ENCODE peak calls at places on chromosome 3, in four cellular contexts. F is K562, I is HepG2, X is GM12878. A is an unnamed sample.

GRCh38 chr3:111326144-111326995 is 215.6 kb upstream of the CD96 start:
- DNase-seq in F (no peak), I (no peak), X (no peak), A (no peak)

GRCh38 chr3:43866529-43867353 is 176.0 kb downstream of the ABHD5 start:
- DNase-seq in X (no peak), F (no peak), I (no peak), A (no peak)

GRCh38 chr3:71725279-71725991 is at the start of gene EIF4E3:
- DNase-seq in X (no peak), I (no peak), F (peak), A (no peak)

GRCh38 chr3:163785693-163786092 is 1292.6 kb downstream of the SI start:
- DNase-seq in X (no peak), I (no peak), F (no peak), A (no peak)

GRCh38 chr3:54957711-54958110 is 29.9 kb upstream of the LRTM1 start:
- DNase-seq in X (no peak), F (no peak), I (no peak), A (no peak)

GRCh38 chr3:122514123-122515019 is at the start of gene KPNA1:
- DNase-seq in F (peak), X (peak), I (peak), A (no peak)

GRCh38 chr3:114408763-114409162 is 114.9 kb downstream of the TIGIT start:
- DNase-seq in X (no peak), F (no peak), I (no peak), A (no peak)

GRCh38 chr3:34132069-34132677 is 333.7 kb downstream of the PDCD6IP start:
- DNase-seq in I (no peak), F (no peak), X (no peak), A (no peak)

GRCh38 chr3:140630866-140631265 is 47.0 kb upstream of the TRIM42 start:
- DNase-seq in X (no peak), F (no peak), I (no peak), A (no peak)

GRCh38 chr3:123137001-123137400 is 64.7 kb upstream of the SEC22A start:
- DNase-seq in F (no peak), X (no peak), I (no peak), A (no peak)

GRCh38 chr3:139313921-139314320 is 29.9 kb upstream of the MRPS22 start:
- DNase-seq in X (no peak), I (no peak), F (no peak), A (no peak)

GRCh38 chr3:27840807-27841594 is 118.9 kb upstream of the EOMES start:
- DNase-seq in F (no peak), X (no peak), I (no peak), A (no peak)

GRCh38 chr3:43363621-43364266 is 77.4 kb downstream of the SNRK start:
- DNase-seq in I (no peak), X (no peak), F (no peak), A (no peak)

GRCh38 chr3:40043444-40043755 is 234.0 kb downstream of the MYRIP start:
- DNase-seq in F (no peak), X (no peak), I (no peak), A (no peak)

GRCh38 chr3:189393598-189393997 is 221.8 kb downstream of the TPRG1 start:
- DNase-seq in F (no peak), X (no peak), I (no peak), A (no peak)

GRCh38 chr3:196501316-196502064 is 2.1 kb downstream of the RNF168 start:
- DNase-seq in X (no peak), F (no peak), I (no peak), A (no peak)

GRCh38 chr3:159872374-159873109 is 116.1 kb upstream of the IL12A start:
- DNase-seq in I (no peak), X (no peak), F (no peak), A (no peak)

GRCh38 chr3:2655229-2655701 is 454.9 kb downstream of the IL5RA start:
- DNase-seq in F (no peak), I (no peak), X (peak), A (no peak)

GRCh38 chr3:156525808-156526207 is 29.1 kb downstream of the SSR3 start:
- DNase-seq in F (no peak), I (no peak), X (no peak), A (no peak)

GRCh38 chr3:169857811-169858210 is 11.9 kb downstream of the LRRC31 start:
- DNase-seq in F (no peak), I (no peak), X (no peak), A (no peak)

GRCh38 chr3:194690501-194691372 is 5.1 kb downstream of the FAM43A start:
- DNase-seq in X (no peak), I (peak), F (no peak), A (no peak)

GRCh38 chr3:75294124-75294523 is 370.0 kb upstream of the FRG2C start:
- DNase-seq in I (peak), F (peak), X (no peak), A (peak)

GRCh38 chr3:192917258-192917507 is 473 bp downstream of the MB21D2 start:
- DNase-seq in F (no peak), I (no peak), X (no peak), A (no peak)

GRCh38 chr3:11602441-11602840 is 41.3 kb downstream of the VGLL4 start:
- DNase-seq in F (no peak), X (no peak), I (no peak), A (no peak)

GRCh38 chr3:11600501-11601282 is 43.0 kb downstream of the VGLL4 start:
- DNase-seq in X (no peak), F (no peak), I (peak), A (no peak)

GRCh38 chr3:11603628-11604027 is 40.1 kb downstream of the VGLL4 start:
- DNase-seq in I (no peak), X (no peak), F (no peak), A (no peak)

GRCh38 chr3:11602886-11603285 is 40.8 kb downstream of the VGLL4 start:
- DNase-seq in I (no peak), F (no peak), X (no peak), A (no peak)

GRCh38 chr3:11601446-11602241 is 42.1 kb downstream of the VGLL4 start:
- DNase-seq in I (no peak), F (no peak), X (peak), A (no peak)
- TF ChIP-seq HDAC6 in I (no peak), F (no peak), X (no peak), A (no peak)

GRCh38 chr3:48157950-48158376 is 30.3 kb downstream of the CDC25A start:
- DNase-seq in I (peak), X (no peak), F (peak), A (peak)
- TF ChIP-seq HDAC6 in I (no peak), X (no peak), F (no peak), A (no peak)

DNA sequence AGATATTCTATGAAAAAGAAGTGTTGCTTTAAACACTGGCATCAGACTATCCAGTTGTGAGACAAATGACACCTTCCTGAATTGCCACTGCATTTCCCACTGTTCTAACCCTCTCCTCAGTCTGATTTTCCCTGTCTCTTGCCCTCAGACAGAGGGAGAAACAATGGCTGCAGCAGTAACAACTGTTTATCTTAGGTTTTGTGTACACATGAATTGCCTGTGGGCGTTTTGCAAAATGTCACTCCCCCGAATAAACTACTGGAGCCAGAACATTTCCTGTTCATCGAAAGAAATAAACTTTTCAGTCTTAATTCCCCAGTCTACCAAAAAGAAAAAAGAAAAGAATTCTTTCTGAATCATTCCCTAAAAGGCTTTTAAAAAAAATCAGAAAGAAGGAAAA is 155.1 kb downstream of the MAGI1 start:
- DNase-seq in F (no peak), I (peak), X (no peak), A (no peak)
- TF ChIP-seq HDAC6 in F (no peak), I (no peak), X (no peak), A (no peak)

DNA sequence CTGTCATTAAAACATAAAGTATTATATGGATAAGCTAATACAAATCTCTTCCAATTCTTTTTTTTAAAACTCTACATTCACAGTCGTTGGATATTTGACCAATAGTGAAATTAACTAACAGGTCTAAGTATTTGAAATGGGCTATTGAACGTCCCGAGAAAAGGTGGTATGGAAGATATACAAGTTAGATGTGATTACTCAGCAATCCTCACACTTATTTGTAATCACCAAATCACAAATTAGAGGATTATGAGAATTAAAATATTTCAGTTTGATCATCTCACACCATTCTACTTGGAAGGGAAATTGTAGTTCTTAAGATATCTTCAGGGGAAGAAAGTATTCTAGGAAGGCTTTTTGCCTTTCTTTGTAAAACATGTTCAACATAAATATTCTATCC is 60.5 kb downstream of the GAP43 start:
- DNase-seq in F (no peak), X (no peak), I (no peak), A (no peak)
- TF ChIP-seq HDAC6 in F (no peak), X (no peak), I (no peak), A (no peak)

DNA sequence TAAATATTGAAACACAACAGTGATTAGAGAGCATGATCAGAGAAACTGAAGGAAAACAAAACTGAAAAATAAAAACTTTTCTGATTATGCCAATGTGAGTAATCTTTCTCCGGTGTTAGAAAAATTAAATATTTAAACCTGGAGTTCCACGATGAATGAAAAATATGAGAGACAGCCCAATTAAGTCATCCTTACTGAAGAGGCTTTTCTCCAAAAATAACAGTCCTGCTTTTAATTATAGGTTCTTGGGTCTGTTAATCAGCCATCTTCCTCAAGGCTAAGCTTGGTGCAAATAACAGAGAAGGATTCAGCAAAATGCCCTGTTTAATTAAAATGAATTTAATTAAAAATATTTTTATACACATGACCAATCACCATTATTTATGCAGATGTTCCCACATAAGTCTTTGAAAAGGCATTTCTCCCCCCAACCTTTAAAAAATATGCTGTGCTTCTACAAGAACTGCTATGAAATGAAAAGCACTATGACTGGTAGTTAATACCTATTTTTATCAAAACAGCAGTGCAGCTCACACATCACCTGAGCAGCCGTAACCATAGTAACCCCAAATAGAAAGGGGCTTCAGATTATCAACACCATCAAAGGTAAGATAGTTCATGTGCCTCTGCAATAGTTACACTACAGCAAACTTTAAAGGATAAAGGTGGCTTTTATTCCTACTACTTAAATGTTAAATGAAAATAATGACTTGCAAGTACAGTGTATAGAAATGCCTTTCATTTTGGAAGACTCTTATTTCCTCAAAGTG is 175.7 kb downstream of the SLC9A9 start:
- DNase-seq in X (no peak), F (no peak), I (no peak), A (no peak)
- TF ChIP-seq HDAC6 in X (no peak), F (no peak), I (no peak), A (no peak)

DNA sequence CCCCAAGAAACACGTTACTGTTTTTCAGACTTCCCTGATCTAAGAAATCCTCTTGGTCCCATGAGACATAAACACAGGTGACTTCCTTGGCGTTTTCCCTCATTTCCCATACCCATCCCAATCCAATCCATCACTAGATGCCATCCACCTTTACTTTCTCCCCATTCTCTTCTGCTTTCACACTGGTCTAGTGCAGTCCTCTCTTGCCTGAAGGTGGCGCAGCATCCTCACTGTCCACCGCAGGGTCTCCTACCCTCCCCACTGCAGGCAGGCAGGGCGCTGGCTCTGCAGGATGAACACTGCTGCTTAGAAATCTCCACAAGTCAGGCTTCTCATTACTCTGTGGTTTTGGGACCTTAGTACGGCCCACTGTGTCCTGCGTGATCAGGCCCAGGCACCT is 58.2 kb downstream of the RAB7A start:
- DNase-seq in F (peak), I (peak), X (no peak), A (peak)
- TF ChIP-seq HDAC6 in F (no peak), I (no peak), X (no peak), A (no peak)

GRCh38 chr3:46868301-46868700 is 5.1 kb upstream of the MYL3 start:
- DNase-seq in F (no peak), I (no peak), X (no peak), A (no peak)

GRCh38 chr3:46871222-46871621 is 6.3 kb upstream of the PTH1R start:
- DNase-seq in F (no peak), I (no peak), X (no peak), A (no peak)

GRCh38 chr3:46868948-46869347 is 5.7 kb upstream of the MYL3 start:
- DNase-seq in I (peak), F (no peak), X (no peak), A (no peak)

GRCh38 chr3:46869440-46869839 is 6.2 kb upstream of the MYL3 start:
- DNase-seq in F (no peak), I (no peak), X (no peak), A (no peak)

DNA sequence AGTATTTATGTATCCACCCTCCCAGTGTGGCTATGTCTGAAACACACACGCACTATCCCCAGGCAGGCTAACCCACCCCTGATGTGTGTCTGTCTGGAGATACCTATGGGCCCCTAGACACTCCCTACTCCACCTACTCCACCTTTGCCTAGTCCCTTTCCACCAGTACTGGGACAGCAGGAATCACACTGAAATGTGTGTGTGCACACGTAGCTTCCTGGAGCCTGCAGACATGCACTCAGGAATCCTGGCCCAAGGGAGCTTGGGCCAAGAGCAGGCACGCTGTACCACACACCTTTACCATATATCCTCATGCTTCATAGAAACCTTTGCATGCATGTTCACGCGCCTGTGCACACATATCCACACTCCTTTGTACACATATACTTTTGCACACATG is 6.9 kb upstream of the PTH1R start:
- DNase-seq in F (no peak), I (no peak), X (no peak), A (no peak)
- TF ChIP-seq HDAC6 in F (no peak), I (no peak), X (no peak), A (no peak)

GRCh38 chr3:17013050-17013449 is 128.3 kb downstream of the PLCL2 start:
- DNase-seq in I (no peak), X (no peak), F (no peak), A (no peak)
- TF ChIP-seq HDAC6 in I (no peak), X (no peak), F (no peak), A (no peak)

GRCh38 chr3:72812201-72812600 is 36.0 kb downstream of the SHQ1 start:
- DNase-seq in X (no peak), I (no peak), F (no peak), A (no peak)
- TF ChIP-seq HDAC6 in X (no peak), I (no peak), F (no peak), A (no peak)

GRCh38 chr3:128820252-128820839 is 59.1 kb upstream of the ACAD9 start:
- DNase-seq in X (no peak), I (no peak), F (no peak), A (no peak)

GRCh38 chr3:128813003-128813564 is 66.3 kb upstream of the ACAD9 start:
- DNase-seq in X (no peak), I (no peak), F (no peak), A (no peak)

GRCh38 chr3:128815318-128816064 is 63.9 kb upstream of the ACAD9 start:
- DNase-seq in F (no peak), X (no peak), I (no peak), A (no peak)

GRCh38 chr3:128818186-128818787 is 61.1 kb upstream of the ACAD9 start:
- DNase-seq in I (no peak), X (no peak), F (no peak), A (no peak)

GRCh38 chr3:128814514-128815317 is 64.7 kb upstream of the ACAD9 start:
- DNase-seq in F (no peak), X (no peak), I (no peak), A (no peak)
- TF ChIP-seq HDAC6 in F (no peak), X (no peak), I (no peak), A (no peak)

A was measured in H1.